ENCODE peak calls at places on chromosomes 4 and X, in seven cellular contexts. Q is H9, J is cardiac muscle cell, X is epithelial cell of esophagus, D is endothelial cell, K is fibroblast of mammary gland, T is gastrocnemius medialis. O is an unnamed sample.

GRCh38 chr4:87896020-87896621 is 63.4 kb downstream of the MEPE start:
- DNase-seq in D (no peak), J (no peak), K (peak), T (peak), X (peak), Q (peak), O (no peak)

GRCh38 chr4:64158648-64159326 is 250.5 kb downstream of the TECRL start:
- DNase-seq in J (peak), D (peak), X (peak), T (no peak), K (peak), Q (peak), O (peak)

GRCh38 chr4:120025516-120025915 is 41.1 kb downstream of the MAD2L1 start:
- DNase-seq in K (no peak), J (no peak), Q (no peak), X (no peak), D (no peak), T (no peak), O (no peak)

GRCh38 chrX:129798456-129798855 is 18.7 kb downstream of the SASH3 start:
- DNase-seq in T (no peak), Q (no peak), K (no peak), J (no peak), X (no peak), D (no peak), O (no peak)

GRCh38 chr4:189845145-189845846 is 95.4 kb upstream of the FRG1 start:
- DNase-seq in J (no peak), Q (no peak), T (no peak), X (no peak), K (peak), D (no peak), O (no peak)

GRCh38 chr4:4862665-4863482 is 3.4 kb downstream of the MSX1 start:
- DNase-seq in J (no peak), T (no peak), K (no peak), Q (no peak), X (no peak), D (no peak), O (peak)

GRCh38 chr4:184824081-184824775 is 1.5 kb downstream of the ACSL1 start:
- DNase-seq in T (no peak), X (no peak), Q (no peak), K (peak), D (no peak), J (no peak), O (no peak)

GRCh38 chr4:15479089-15479912 is 9.6 kb downstream of the CC2D2A start:
- DNase-seq in T (peak), X (peak), J (peak), K (peak), Q (peak), D (peak), O (peak)

GRCh38 chr4:76535603-76536380 is 100.8 kb downstream of the SHROOM3 start:
- DNase-seq in X (no peak), Q (no peak), J (no peak), D (no peak), K (no peak), T (no peak), O (no peak)

GRCh38 chr4:123401466-123402175 is 5.0 kb downstream of the SPRY1 start:
- DNase-seq in Q (no peak), K (no peak), T (peak), D (no peak), X (no peak), J (no peak), O (no peak)

GRCh38 chrX:53438832-53439230 is 4.7 kb upstream of the HSD17B10 start:
- DNase-seq in X (no peak), K (no peak), Q (no peak), T (no peak), J (no peak), D (no peak), O (no peak)

GRCh38 chrX:134948333-134949241 is 42.2 kb upstream of the SMIM10 start:
- DNase-seq in X (peak), Q (no peak), D (no peak), J (peak), K (peak), T (no peak), O (no peak)

GRCh38 chrX:25941559-25942250 is 196.4 kb upstream of the MAGEB18 start:
- DNase-seq in D (no peak), T (no peak), K (peak), X (peak), J (no peak), Q (no peak), O (no peak)

GRCh38 chr4:26746742-26747351 is 113.8 kb upstream of the STIM2 start:
- DNase-seq in J (no peak), D (no peak), X (peak), T (no peak), K (no peak), Q (no peak), O (no peak)

GRCh38 chr4:118327554-118328241 is 25.1 kb downstream of the PRSS12 start:
- DNase-seq in Q (no peak), X (no peak), K (peak), T (no peak), D (no peak), J (no peak), O (no peak)

GRCh38 chr4:155612074-155612473 is 54.6 kb upstream of the GUCY1A1 start:
- DNase-seq in J (no peak), D (no peak), X (no peak), Q (no peak), T (no peak), K (peak), O (no peak)

GRCh38 chr4:74437866-74438265 is 7.1 kb upstream of the AREG start:
- DNase-seq in Q (no peak), T (no peak), D (no peak), J (no peak), X (no peak), K (no peak), O (no peak)

GRCh38 chr4:129526812-129527211 is 430.9 kb downstream of the C4orf33 start:
- DNase-seq in T (no peak), K (peak), Q (no peak), J (no peak), X (peak), D (no peak), O (no peak)

GRCh38 chrX:12443534-12444098 is 305.3 kb downstream of the FRMPD4 start:
- DNase-seq in J (no peak), X (no peak), Q (no peak), T (no peak), D (no peak), K (no peak), O (no peak)
- TF ChIP-seq CTCF in J (no peak), X (no peak), Q (no peak), T (no peak), D (no peak), K (no peak), O (no peak)

DNA sequence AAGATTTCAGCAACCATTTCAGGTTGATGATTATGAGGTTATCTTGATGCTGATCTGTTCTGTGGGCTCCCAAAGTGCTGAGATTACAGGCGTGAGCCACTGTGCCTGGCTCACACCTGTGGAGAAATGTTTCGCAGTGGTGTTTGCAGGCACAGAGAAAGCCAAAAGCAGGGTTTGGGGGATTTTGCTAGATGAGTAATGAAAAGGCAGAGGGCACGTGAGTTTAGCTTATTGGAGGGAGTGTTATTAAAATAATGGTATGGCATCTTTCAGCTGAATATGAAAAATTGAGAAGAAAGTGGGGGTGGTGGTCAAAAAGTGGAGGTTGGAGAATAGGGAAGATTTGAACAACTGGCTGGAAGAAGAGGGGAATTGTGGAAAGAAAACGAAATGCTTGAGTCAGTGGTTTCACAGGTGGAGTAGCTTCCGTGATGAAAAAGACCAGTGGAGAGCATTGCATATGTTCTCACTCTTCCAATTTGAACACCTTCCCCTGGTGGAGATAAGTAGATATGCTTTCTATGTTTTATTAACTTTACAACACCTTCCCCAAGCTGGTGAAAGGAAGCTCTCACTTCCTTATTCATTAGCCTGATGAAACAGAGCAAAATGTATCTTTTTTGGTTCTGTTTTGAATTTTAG is 1.1 kb upstream of the CHST7 start:
- DNase-seq in J (no peak), K (no peak), D (no peak), T (no peak), Q (no peak), X (peak), O (no peak)
- TF ChIP-seq CTCF in J (no peak), K (no peak), D (no peak), T (no peak), Q (no peak), X (peak), O (no peak)

GRCh38 chr4:162869157-162869556 is 297.5 kb downstream of the NAF1 start:
- DNase-seq in T (no peak), K (no peak), X (no peak), D (no peak), Q (no peak), J (no peak), O (no peak)

GRCh38 chr4:162866565-162866964 is 300.1 kb downstream of the NAF1 start:
- DNase-seq in Q (no peak), K (no peak), T (no peak), X (no peak), J (no peak), D (no peak), O (no peak)

GRCh38 chr4:162872001-162872400 is 294.7 kb downstream of the NAF1 start:
- DNase-seq in T (no peak), K (no peak), X (no peak), Q (no peak), D (no peak), J (no peak), O (no peak)
- TF ChIP-seq CTCF in T (no peak), K (no peak), X (no peak), Q (no peak), D (no peak), J (no peak), O (no peak)

GRCh38 chrX:124435616-124436015 is 89.3 kb downstream of the SH2D1A start:
- DNase-seq in D (no peak), Q (no peak), T (no peak), J (no peak), X (no peak), K (no peak), O (no peak)

GRCh38 chrX:124433186-124433585 is 86.8 kb downstream of the SH2D1A start:
- DNase-seq in J (no peak), Q (no peak), X (peak), T (no peak), D (no peak), K (no peak), O (no peak)
- TF ChIP-seq CTCF in J (no peak), Q (no peak), X (no peak), T (no peak), D (no peak), K (no peak), O (no peak)

GRCh38 chrX:115912372-115912897 is 258.1 kb upstream of the AGTR2 start:
- DNase-seq in X (no peak), J (no peak), Q (peak), D (no peak), K (peak), T (no peak), O (no peak)
- TF ChIP-seq CTCF in X (no peak), J (no peak), Q (peak), D (peak), K (peak), T (no peak), O (peak)

DNA sequence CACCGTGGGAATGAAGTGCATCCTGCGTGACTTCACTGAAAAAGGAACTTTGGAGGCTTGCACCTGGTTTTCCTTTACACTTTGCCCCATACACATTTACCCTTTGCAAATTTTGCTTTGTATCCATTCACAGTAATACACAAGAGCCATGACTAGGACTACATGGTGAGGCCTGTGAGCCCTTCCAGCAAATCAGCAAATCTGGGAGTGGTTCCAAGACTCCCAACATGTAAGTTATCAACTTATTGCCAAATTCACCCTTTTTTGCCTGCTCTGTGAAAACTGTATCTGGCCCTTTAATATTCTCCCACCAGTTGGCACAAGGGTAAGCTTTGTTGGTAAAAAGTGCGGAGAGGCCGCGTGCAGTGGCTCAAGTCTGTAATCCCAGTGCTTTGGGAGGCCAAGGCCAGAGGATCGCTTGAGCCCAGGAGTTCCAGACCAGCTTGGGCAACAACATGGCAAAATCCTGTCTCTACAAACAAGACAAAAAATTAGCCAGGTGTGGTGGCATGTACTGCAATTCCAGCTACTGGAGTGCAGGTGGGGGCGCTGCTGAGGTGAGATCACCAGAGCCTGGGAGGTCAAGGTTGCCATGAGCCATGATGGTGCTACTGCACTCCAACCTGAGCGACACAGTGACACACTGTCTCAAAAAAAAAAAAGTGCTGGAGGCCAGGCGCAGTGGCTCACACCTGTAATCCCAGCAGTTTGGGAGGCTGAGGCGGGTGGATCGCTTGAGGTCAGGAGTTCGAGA is 5.0 kb downstream of the PRMT9 start:
- DNase-seq in X (peak), Q (peak), J (peak), T (no peak), K (peak), D (no peak), O (no peak)
- TF ChIP-seq CTCF in X (no peak), Q (peak), J (no peak), T (no peak), K (no peak), D (no peak), O (no peak)

GRCh38 chr4:787561-787981 is 38.4 kb downstream of the CPLX1 start:
- DNase-seq in J (no peak), K (no peak), T (no peak), Q (no peak), X (no peak), D (no peak), O (no peak)
- TF ChIP-seq CTCF in J (no peak), K (no peak), T (no peak), Q (no peak), X (no peak), D (no peak), O (no peak)

DNA sequence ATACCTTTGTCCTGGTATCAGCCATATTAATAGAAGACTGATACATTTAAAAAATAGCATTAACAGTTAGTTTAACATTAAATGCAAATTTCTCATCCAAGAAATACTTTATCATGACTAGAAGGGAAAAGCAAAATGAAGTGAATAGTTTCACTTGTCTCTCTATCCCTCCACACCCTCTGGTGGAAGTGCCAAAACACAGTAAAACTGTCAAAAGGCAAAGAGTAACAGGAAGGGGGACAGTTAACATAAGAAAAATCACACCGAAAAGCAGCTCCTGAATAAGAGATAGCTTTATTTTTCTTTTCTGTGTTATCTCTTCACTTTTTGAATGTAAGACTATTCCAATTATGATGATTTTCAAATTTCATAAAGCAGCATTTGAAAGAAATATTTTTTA is 187.2 kb downstream of the FBXW7 start:
- DNase-seq in Q (no peak), D (no peak), K (peak), T (no peak), X (peak), J (peak), O (no peak)
- TF ChIP-seq CTCF in Q (peak), D (no peak), K (peak), T (no peak), X (peak), J (peak), O (no peak)

DNA sequence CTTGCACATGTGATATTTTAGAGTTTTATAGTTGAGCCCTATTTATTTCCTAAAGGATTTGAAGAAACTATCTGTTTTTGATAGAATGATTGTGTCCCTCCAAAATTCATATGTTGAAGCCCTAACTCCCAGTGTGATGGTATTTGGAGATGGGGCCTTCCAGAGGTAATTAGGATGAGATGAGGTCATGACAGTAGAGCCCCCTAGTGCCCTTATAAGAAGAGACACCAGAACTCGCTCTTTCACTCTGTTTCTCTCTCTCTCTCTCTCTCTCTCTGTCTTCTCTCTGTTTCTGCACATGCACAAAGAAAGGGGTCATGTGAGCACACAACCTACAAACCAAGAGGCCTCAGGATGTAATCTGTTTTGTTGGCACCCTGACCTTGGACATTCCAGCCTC is 921.9 kb upstream of the DIAPH2 start:
- DNase-seq in Q (no peak), D (no peak), K (no peak), T (no peak), X (peak), J (peak), O (no peak)
- TF ChIP-seq CTCF in Q (peak), D (peak), K (peak), T (no peak), X (no peak), J (no peak), O (no peak)

GRCh38 chr4:38163216-38164006 is 203.2 kb downstream of the PTTG2 start:
- DNase-seq in J (no peak), X (peak), D (no peak), Q (no peak), K (peak), T (no peak), O (no peak)

GRCh38 chr4:38166082-38166481 is 205.9 kb downstream of the PTTG2 start:
- DNase-seq in K (no peak), D (no peak), X (no peak), Q (no peak), J (no peak), T (no peak), O (no peak)

GRCh38 chr4:38169524-38169923 is 209.3 kb downstream of the PTTG2 start:
- DNase-seq in K (no peak), Q (no peak), T (no peak), J (no peak), D (no peak), X (peak), O (no peak)

GRCh38 chr4:38164346-38164745 is 204.1 kb downstream of the PTTG2 start:
- DNase-seq in K (no peak), X (no peak), D (no peak), T (no peak), Q (no peak), J (no peak), O (no peak)

GRCh38 chr4:38166768-38167167 is 206.6 kb downstream of the PTTG2 start:
- DNase-seq in J (no peak), Q (no peak), T (no peak), X (no peak), D (no peak), K (no peak), O (no peak)
- TF ChIP-seq CTCF in J (no peak), Q (no peak), T (no peak), X (no peak), D (no peak), K (no peak), O (no peak)